ENCODE peak calls at places on chromosomes 5 and 9, in six cellular contexts. I, K, G, H, V and F are unnamed samples.

GRCh38 chr9:127569819-127570401 is 42.2 kb upstream of the STXBP1 start:
- DNase-seq in I (peak), K (no peak), G (no peak), H (no peak), V (no peak), F (peak)

GRCh38 chr5:172890659-172891058 is 56.6 kb downstream of the ERGIC1 start:
- DNase-seq in I (no peak), K (no peak), G (no peak), H (no peak), V (no peak), F (no peak)

GRCh38 chr9:126162611-126163381 is 163.8 kb upstream of the MVB12B start:
- DNase-seq in I (peak), K (no peak), G (no peak), H (no peak), V (no peak), F (no peak)

GRCh38 chr5:110477923-110478322 is 248.5 kb downstream of the TMEM232 start:
- DNase-seq in I (no peak), K (no peak), G (no peak), H (no peak), V (no peak), F (no peak)

GRCh38 chr9:35690447-35691324 is 961 bp upstream of the TPM2 start:
- DNase-seq in I (peak), K (no peak), G (no peak), H (no peak), V (peak), F (peak)

GRCh38 chr9:89278997-89279739 is 31.8 kb upstream of the CKS2 start:
- DNase-seq in I (no peak), K (no peak), G (no peak), H (no peak), V (peak), F (peak)

GRCh38 chr9:133184971-133185370 is 21.3 kb upstream of the GBGT1 start:
- DNase-seq in I (peak), K (no peak), G (no peak), H (peak), V (peak), F (peak)

GRCh38 chr5:87944553-87945320 is 323.9 kb downstream of the TMEM161B start:
- DNase-seq in I (no peak), K (no peak), G (peak), H (no peak), V (no peak), F (no peak)

GRCh38 chr9:101457003-101457402 is 21.4 kb upstream of the ALDOB start:
- DNase-seq in I (no peak), K (no peak), G (no peak), H (no peak), V (no peak), F (no peak)

GRCh38 chr9:126482361-126483044 is 131.2 kb upstream of the LMX1B start:
- DNase-seq in I (no peak), K (no peak), G (peak), H (no peak), V (no peak), F (no peak)

GRCh38 chr9:17011870-17012269 is 123.0 kb upstream of the CNTLN start:
- DNase-seq in I (no peak), K (no peak), G (no peak), H (no peak), V (no peak), F (no peak)

GRCh38 chr5:82287625-82288024 is 9.5 kb upstream of the RPS23 start:
- DNase-seq in I (no peak), K (no peak), G (no peak), H (no peak), V (no peak), F (no peak)

GRCh38 chr5:30908356-30908755 is 285.1 kb upstream of the CDH6 start:
- DNase-seq in I (no peak), K (no peak), G (no peak), H (no peak), V (no peak), F (no peak)

GRCh38 chr9:97354637-97355036 is 47.2 kb downstream of the CCDC180 start:
- DNase-seq in I (no peak), K (no peak), G (no peak), H (no peak), V (no peak), F (no peak)

GRCh38 chr9:68974901-68975300 is 39.0 kb downstream of the PRKACG start:
- DNase-seq in I (no peak), K (no peak), G (no peak), H (no peak), V (no peak), F (no peak)

GRCh38 chr5:72015103-72015548 is 92.1 kb upstream of the MAP1B start:
- DNase-seq in I (no peak), K (no peak), G (peak), H (no peak), V (peak), F (no peak)

GRCh38 chr5:61313960-61314681 is 17.9 kb upstream of the ZSWIM6 start:
- DNase-seq in I (no peak), K (no peak), G (no peak), H (no peak), V (no peak), F (peak)

GRCh38 chr5:72204946-72205345 is 97.7 kb downstream of the MAP1B start:
- DNase-seq in I (no peak), K (no peak), G (no peak), H (no peak), V (no peak), F (no peak)

GRCh38 chr5:107705390-107706014 is 34.8 kb upstream of the EFNA5 start:
- DNase-seq in I (no peak), K (no peak), G (no peak), H (no peak), V (no peak), F (no peak)

GRCh38 chr9:72898360-72898759 is 54.5 kb downstream of the ALDH1A1 start:
- DNase-seq in I (no peak), K (no peak), G (no peak), H (no peak), V (no peak), F (no peak)

GRCh38 chr9:105511486-105511885 is 46.4 kb upstream of the FKTN start:
- DNase-seq in I (no peak), K (no peak), G (no peak), H (no peak), V (no peak), F (no peak)

GRCh38 chr5:34487202-34487879 is 168.8 kb upstream of the RAI14 start:
- DNase-seq in I (peak), K (no peak), G (no peak), H (no peak), V (no peak), F (peak)

GRCh38 chr9:131402738-131403492 is 9.0 kb downstream of the PRRC2B start:
- DNase-seq in I (peak), K (no peak), G (no peak), H (no peak), V (no peak), F (peak)

GRCh38 chr9:132160802-132161742 is 786 bp upstream of the NTNG2 start:
- DNase-seq in I (no peak), K (peak), G (no peak), H (peak), V (peak), F (peak)

GRCh38 chr9:123678038-123678877 is 251.7 kb downstream of the DENND1A start:
- DNase-seq in I (no peak), K (no peak), G (no peak), H (no peak), V (no peak), F (no peak)

GRCh38 chr5:1507961-1508678 is 15.6 kb downstream of the LPCAT1 start:
- DNase-seq in I (no peak), K (no peak), G (no peak), H (no peak), V (no peak), F (no peak)

GRCh38 chr5:89878140-89878570 is 531.4 kb downstream of the CETN3 start:
- DNase-seq in I (no peak), K (no peak), G (no peak), H (no peak), V (peak), F (peak)

GRCh38 chr5:72511371-72512178 is 4.4 kb upstream of the ZNF366 start:
- DNase-seq in I (no peak), K (no peak), G (no peak), H (no peak), V (no peak), F (no peak)

GRCh38 chr5:106894964-106895363 is 775.8 kb downstream of the EFNA5 start:
- DNase-seq in I (no peak), K (no peak), G (no peak), H (no peak), V (no peak), F (no peak)

GRCh38 chr5:151063136-151063544 is 17.7 kb downstream of the TNIP1 start:
- DNase-seq in I (no peak), K (no peak), G (no peak), H (no peak), V (peak), F (peak)

GRCh38 chr9:121529237-121529987 is 29.8 kb upstream of the GGTA1 start:
- DNase-seq in I (peak), K (no peak), G (no peak), H (no peak), V (no peak), F (peak)

GRCh38 chr5:178941361-178941760 is 363 bp downstream of the ZNF454 start:
- DNase-seq in I (no peak), K (no peak), G (no peak), H (no peak), V (no peak), F (no peak)

GRCh38 chr9:113625456-113625855 is 161.9 kb downstream of the RGS3 start:
- DNase-seq in I (no peak), K (no peak), G (no peak), H (no peak), V (no peak), F (no peak)

GRCh38 chr9:123825337-123825736 is 104.6 kb downstream of the DENND1A start:
- DNase-seq in I (no peak), K (no peak), G (no peak), H (no peak), V (no peak), F (no peak)

GRCh38 chr9:112248722-112249121 is 73.6 kb upstream of the SUSD1 start:
- DNase-seq in I (no peak), K (no peak), G (no peak), H (no peak), V (no peak), F (no peak)

GRCh38 chr9:38671372-38671731 is 48.6 kb downstream of the FAM240B start:
- DNase-seq in I (no peak), K (no peak), G (no peak), H (no peak), V (no peak), F (no peak)